ENCODE peak calls at places on chromosomes 5 and 9, in nine cellular contexts. A, Z, L, R, G, K, B, X and D are unnamed samples.
A peak's percentile ranks its signal among the peaks of the same experiment; 100 is the strongest.

GRCh38 chr9:128412120-128412790 is 8.4 kb upstream of the CERCAM start:
- DNase-seq in L (no peak), G (peak; percentile 92), B (peak; percentile 49), K (peak; percentile 64), R (peak; percentile 69), X (peak; percentile 93), Z (no peak), A (peak; percentile 81), D (peak; percentile 52)

GRCh38 chr5:158658439-158659230 is 441.1 kb downstream of the EBF1 start:
- DNase-seq in L (no peak), R (no peak), K (no peak), B (peak; percentile 82), Z (peak; percentile 47), A (peak; percentile 59), X (no peak), G (peak; percentile 75), D (no peak)

GRCh38 chr9:7212101-7212500 is 454.3 kb downstream of the KDM4C start:
- DNase-seq in Z (peak; percentile 12), L (no peak), G (no peak), B (peak; percentile 9), K (no peak), A (no peak), R (no peak), X (no peak), D (no peak)

GRCh38 chr9:35793461-35793860 is 2.1 kb downstream of the NPR2 start:
- DNase-seq in K (no peak), Z (no peak), L (no peak), X (no peak), B (peak; percentile 28), G (no peak), R (no peak), A (no peak), D (no peak)

GRCh38 chr9:118567861-118568260 is 801.4 kb downstream of the BRINP1 start:
- DNase-seq in R (no peak), A (no peak), G (no peak), X (no peak), Z (no peak), K (no peak), B (peak; percentile 57), L (no peak), D (no peak)

GRCh38 chr5:32143991-32144636 is 30.0 kb downstream of the GOLPH3 start:
- DNase-seq in A (no peak), K (no peak), R (no peak), Z (peak; percentile 26), G (no peak), B (no peak), X (no peak), L (no peak), D (no peak)

GRCh38 chr5:175847503-175847902 is 23.9 kb upstream of the CPLX2 start:
- DNase-seq in X (peak; percentile 67), A (peak; percentile 80), G (peak; percentile 67), K (no peak), B (peak; percentile 24), L (no peak), Z (no peak), R (peak; percentile 25), D (no peak)

GRCh38 chr5:116394186-116394867 is 180.3 kb downstream of the SEMA6A start:
- DNase-seq in K (no peak), X (no peak), Z (no peak), B (no peak), A (no peak), L (no peak), G (no peak), R (no peak), D (no peak)

GRCh38 chr5:149002053-149002452 is 60.8 kb downstream of the SH3TC2 start:
- DNase-seq in X (no peak), L (peak; percentile 44), Z (peak; percentile 100), K (peak; percentile 31), A (peak; percentile 68), B (peak; percentile 97), R (no peak), G (peak; percentile 97), D (peak; percentile 100)

GRCh38 chr9:28651050-28651722 is 1077.9 kb upstream of the C9orf72 start:
- DNase-seq in R (no peak), G (no peak), A (no peak), Z (no peak), L (no peak), B (no peak), X (no peak), K (no peak), D (peak; percentile 22)

GRCh38 chr5:137594717-137595116 is 95.6 kb upstream of the SPOCK1 start:
- DNase-seq in A (peak; percentile 21), R (no peak), L (no peak), G (no peak), Z (peak; percentile 19), X (no peak), B (peak; percentile 41), K (no peak), D (no peak)

GRCh38 chr9:38226491-38226951 is 157.5 kb upstream of the SHB start:
- DNase-seq in R (no peak), K (peak; percentile 89), Z (no peak), G (peak; percentile 75), L (no peak), A (no peak), B (peak; percentile 5), X (no peak), D (peak; percentile 29)

DNA sequence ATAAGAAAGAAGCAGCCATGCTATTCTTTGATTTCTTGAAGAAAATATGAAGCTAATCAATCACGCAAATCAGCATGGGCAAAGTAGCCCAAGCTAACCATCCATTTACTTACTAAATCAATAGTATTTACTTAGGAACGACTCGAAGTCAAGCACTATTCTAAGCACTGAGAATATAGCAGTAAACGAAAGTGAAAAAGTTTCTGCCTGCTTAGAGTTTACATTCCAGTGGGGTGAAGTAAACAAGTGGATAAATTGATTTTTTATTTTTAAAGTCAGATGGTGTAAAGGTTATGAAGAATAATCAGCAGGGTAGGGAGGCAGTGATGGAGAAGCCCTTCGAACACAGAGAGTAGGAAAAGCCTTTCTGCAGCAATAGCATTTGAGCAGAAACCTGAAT is 5.5 kb downstream of the TSTD2 start:
- DNase-seq in Z (no peak), L (no peak), G (no peak), X (no peak), R (no peak), K (no peak), B (peak; percentile 29), A (no peak), D (no peak)
- H3K4me2 ChIP-seq in Z (no peak overlapping the region), L (no peak overlapping the region), G (no peak overlapping the region), X (no peak overlapping the region), R (no peak overlapping the region), K (no peak overlapping the region), B (no peak overlapping the region), A (no peak overlapping the region), D (no peak overlapping the region)

GRCh38 chr9:98958271-98958989 is 14.7 kb downstream of the COL15A1 start:
- DNase-seq in K (peak; percentile 49), A (no peak), X (no peak), L (no peak), G (no peak), R (no peak), B (peak; percentile 95), Z (peak; percentile 87), D (no peak)
- H3K9ac ChIP-seq in K (no peak overlapping the region), A (no peak overlapping the region), X (no peak overlapping the region), L (no peak overlapping the region), G (no peak overlapping the region), R (no peak overlapping the region), B (peak overlapping the region; percentile 77), Z (peak overlapping the region; percentile 57), D (no peak overlapping the region)

DNA sequence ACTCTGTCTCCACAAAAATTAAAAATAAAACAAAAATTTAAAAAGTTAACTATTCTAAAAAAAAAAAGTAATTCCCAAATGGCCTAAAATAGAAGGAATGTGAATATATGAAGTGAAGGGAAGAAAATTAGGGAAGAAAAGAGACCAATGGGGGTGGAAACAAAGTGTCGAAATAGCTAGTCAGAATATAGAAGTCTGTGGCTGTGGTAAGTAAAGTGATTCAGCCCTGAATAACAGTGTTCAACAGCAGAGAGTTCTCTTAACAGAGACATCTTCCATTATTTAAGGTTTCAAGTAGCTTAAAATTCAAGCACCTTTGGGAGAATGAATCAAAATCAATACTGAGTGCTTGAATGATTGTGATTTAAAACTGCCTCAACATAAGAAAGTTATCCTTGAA is 51.7 kb downstream of the LPAR1 start:
- DNase-seq in A (no peak), K (no peak), R (no peak), G (no peak), L (no peak), Z (no peak), X (no peak), B (peak; percentile 61), D (no peak)
- H3K79me2 ChIP-seq in A (peaks cover 98% of the 10 kb centered on the region), K (no peaks in the 10 kb centered on the region), R (no peaks in the 10 kb centered on the region), G (no peaks in the 10 kb centered on the region), L (no peaks in the 10 kb centered on the region), Z (peaks cover 4% of the 10 kb centered on the region), X (no peaks in the 10 kb centered on the region), B (peaks cover 100% of the 10 kb centered on the region), D (peaks cover 96% of the 10 kb centered on the region)

DNA sequence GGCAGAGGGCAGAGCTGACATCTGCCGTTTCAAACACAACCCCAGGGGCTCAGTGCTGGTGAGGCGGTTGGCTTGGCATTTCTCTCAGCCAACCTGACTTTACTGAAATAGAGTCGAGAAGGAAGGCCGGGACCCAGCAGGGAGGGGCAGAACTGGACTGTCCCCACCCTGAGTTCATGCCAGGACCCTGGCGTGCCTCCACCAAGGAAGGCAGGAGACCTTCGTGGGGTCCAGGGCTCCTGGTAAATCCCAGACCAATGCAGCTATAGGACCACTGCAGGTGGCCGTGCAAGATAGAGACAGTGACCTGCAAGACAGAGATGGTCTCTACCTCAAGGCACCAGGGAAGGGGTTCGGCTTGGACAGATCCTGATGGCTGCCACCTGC is 132.9 kb downstream of the ROR2 start:
- DNase-seq in L (no peak), K (no peak), G (no peak), A (no peak), Z (no peak), B (no peak), X (no peak), R (no peak), D (no peak)
- H3K4me2 ChIP-seq in L (no peak overlapping the region), K (no peak overlapping the region), G (no peak overlapping the region), A (peak overlapping the region; percentile 25), Z (peak overlapping the region; percentile 85), B (peak overlapping the region; percentile 76), X (no peak overlapping the region), R (no peak overlapping the region), D (no peak overlapping the region)